ENCODE peak calls at places on chromosomes 12 and 14, in five cellular contexts. N, O, J, H and R are unnamed samples.

GRCh38 chr12:104057771-104058197 is 6.5 kb upstream of the HCFC2 start:
- DNase-seq in H (no peak), O (no peak), J (no peak), N (no peak), R (no peak)

GRCh38 chr12:132521200-132521580 is 31.2 kb downstream of the FBRSL1 start:
- DNase-seq in N (no peak), O (no peak), H (no peak), J (no peak), R (no peak)

GRCh38 chr12:9334026-9334692 is 126.0 kb upstream of the PZP start:
- DNase-seq in H (no peak), J (no peak), N (no peak), O (no peak), R (no peak)

GRCh38 chr12:125983784-125984510 is 918.7 kb downstream of the AACS start:
- DNase-seq in H (no peak), O (no peak), J (no peak), N (peak), R (no peak)

GRCh38 chr12:128047266-128048060 is 219.5 kb upstream of the TMEM132C start:
- DNase-seq in O (no peak), H (no peak), J (no peak), N (no peak), R (no peak)

GRCh38 chr14:31270196-31270772 is 62.7 kb upstream of the HECTD1 start:
- DNase-seq in N (no peak), H (no peak), J (no peak), O (no peak), R (no peak)

GRCh38 chr12:58503731-58504520 is 416.4 kb downstream of the LRIG3 start:
- DNase-seq in N (no peak), J (no peak), H (no peak), O (no peak), R (no peak)

GRCh38 chr14:75501080-75501479 is 21.2 kb upstream of the BATF start:
- DNase-seq in J (no peak), O (no peak), N (no peak), H (no peak), R (peak)

GRCh38 chr12:50062733-50063452 is 5.5 kb downstream of the ASIC1 start:
- DNase-seq in J (peak), N (no peak), O (no peak), H (no peak), R (no peak)

GRCh38 chr14:68345738-68346137 is 447.1 kb downstream of the ZFP36L1 start:
- DNase-seq in H (no peak), O (no peak), N (no peak), J (no peak), R (no peak)

GRCh38 chr12:104793280-104793679 is 164.8 kb downstream of the SLC41A2 start:
- DNase-seq in H (no peak), J (no peak), N (peak), O (no peak), R (no peak)

GRCh38 chr12:85627584-85627983 is 208.6 kb downstream of the RASSF9 start:
- DNase-seq in H (peak), J (no peak), O (no peak), N (no peak), R (no peak)

GRCh38 chr12:31558521-31558920 is 32.4 kb downstream of the DENND5B start:
- DNase-seq in H (peak), J (no peak), N (no peak), O (no peak), R (no peak)

GRCh38 chr12:6758511-6758910 is 5.6 kb upstream of the MLF2 start:
- DNase-seq in N (no peak), H (no peak), J (no peak), O (no peak), R (no peak)

GRCh38 chr12:96445743-96446655 is 43.4 kb upstream of the CFAP54 start:
- DNase-seq in J (no peak), H (peak), O (no peak), N (no peak), R (no peak)

GRCh38 chr12:131735863-131736806 is 25.2 kb downstream of the SFSWAP start:
- DNase-seq in H (no peak), O (no peak), N (no peak), J (no peak), R (no peak)

GRCh38 chr14:61533513-61534255 is 161.6 kb upstream of the HIF1A start:
- DNase-seq in H (no peak), J (no peak), N (no peak), O (no peak), R (no peak)

GRCh38 chr12:102958073-102958829 is 777 bp downstream of the ASCL1 start:
- DNase-seq in O (no peak), N (no peak), H (no peak), J (no peak), R (no peak)

GRCh38 chr14:33689680-33690079 is 261.2 kb downstream of the EGLN3 start:
- DNase-seq in O (no peak), H (no peak), J (no peak), N (no peak), R (no peak)

GRCh38 chr12:24948452-24948815 is 467 bp downstream of the BCAT1 start:
- DNase-seq in H (peak), J (no peak), O (no peak), N (no peak), R (no peak)

GRCh38 chr12:15322164-15323054 is at the start of gene PTPRO:
- DNase-seq in N (no peak), O (no peak), J (peak), H (no peak), R (no peak)